ENCODE peak calls at places on chromosomes 1 and 21, in nine cellular contexts. I is sciatic nerve, L is KBM-7, A is heart left ventricle, K is GM03348, P is GDM1, R is omental fat pad, T is mesendoderm, U is NCI-H1092 treated with DMSO at 0.1 percent for 48 hours. S is an unnamed sample.

GRCh38 chr1:155006601-155007101 is 4.0 kb downstream of the ZBTB7B start:
- DNase-seq in K (no peak), L (peak; percentile 47), R (no peak), P (peak; percentile 53), T (peak; percentile 74), U (no peak), A (no peak), I (no peak), S (peak; percentile 42)

GRCh38 chr1:238438296-238439275 is 547.9 kb upstream of the ZP4 start:
- DNase-seq in I (no peak), K (no peak), P (no peak), R (no peak), U (no peak), A (no peak), T (no peak), L (no peak), S (no peak)

GRCh38 chr1:28412731-28413130 is 43.2 kb downstream of the PHACTR4 start:
- DNase-seq in T (peak; percentile 22), L (no peak), P (no peak), U (no peak), I (no peak), K (peak; percentile 18), R (no peak), A (no peak), S (no peak)

GRCh38 chr1:101652476-101652875 is 344.2 kb downstream of the OLFM3 start:
- DNase-seq in A (no peak), K (no peak), L (no peak), P (no peak), I (no peak), U (no peak), T (peak; percentile 22), R (no peak), S (no peak)

GRCh38 chr1:64171797-64172281 is 31.6 kb upstream of the UBE2U start:
- DNase-seq in U (peak; percentile 32), P (peak; percentile 17), R (no peak), I (no peak), T (peak; percentile 80), A (no peak), L (peak; percentile 61), K (peak; percentile 34), S (no peak)

GRCh38 chr1:181033128-181033798 is 520 bp upstream of the MR1 start:
- DNase-seq in K (no peak), T (no peak), A (no peak), U (no peak), P (peak; percentile 63), R (no peak), L (peak; percentile 84), I (peak; percentile 65), S (no peak)

GRCh38 chr1:55717111-55717510 is 501.9 kb upstream of the USP24 start:
- DNase-seq in K (no peak), R (no peak), P (no peak), I (no peak), L (no peak), T (no peak), A (no peak), U (no peak), S (no peak)

GRCh38 chr21:42336065-42336464 is 14.7 kb downstream of the TFF2 start:
- DNase-seq in K (no peak), U (no peak), A (no peak), L (no peak), T (peak; percentile 83), P (no peak), R (no peak), I (no peak), S (no peak)

GRCh38 chr1:16498573-16499359 is 15.3 kb downstream of the RNU1-1 start:
- DNase-seq in I (peak; percentile 94), U (peak; percentile 95), K (peak; percentile 98), T (peak; percentile 91), A (peak; percentile 95), P (peak; percentile 81), L (peak; percentile 84), R (peak; percentile 55), S (peak; percentile 87)

GRCh38 chr1:188228623-188229022 is 1399.9 kb downstream of the PLA2G4A start:
- DNase-seq in I (no peak), K (no peak), L (no peak), T (peak; percentile 2), U (no peak), A (no peak), R (no peak), P (no peak), S (no peak)

GRCh38 chr1:84303154-84303830 is 1.8 kb downstream of the SAMD13 start:
- DNase-seq in L (peak; percentile 42), P (peak; percentile 22), T (no peak), A (no peak), U (peak; percentile 72), I (no peak), R (no peak), K (no peak), S (peak; percentile 1)

GRCh38 chr1:15833069-15833679 is 14.3 kb upstream of the SPEN start:
- DNase-seq in R (no peak), I (peak; percentile 70), A (peak; percentile 68), P (peak; percentile 69), T (no peak), L (peak; percentile 92), U (no peak), K (peak; percentile 52), S (peak; percentile 83)

GRCh38 chr1:233945573-233945972 is 41.1 kb downstream of the SLC35F3 start:
- DNase-seq in T (no peak), I (no peak), P (no peak), A (no peak), K (no peak), R (no peak), L (no peak), U (no peak), S (peak; percentile 18)

GRCh38 chr1:182381962-182382819 is 9.4 kb downstream of the GLUL start:
- DNase-seq in I (no peak), P (no peak), U (no peak), K (no peak), L (no peak), T (peak; percentile 25), R (no peak), A (no peak), S (no peak)

GRCh38 chr1:201309420-201309819 is 26.1 kb downstream of the PKP1 start:
- DNase-seq in A (peak; percentile 83), L (peak; percentile 31), U (peak; percentile 90), P (no peak), K (peak; percentile 71), T (peak; percentile 98), R (no peak), I (no peak), S (peak; percentile 93)

GRCh38 chr1:200021537-200022238 is 5.8 kb upstream of the NR5A2 start:
- DNase-seq in K (no peak), P (no peak), I (no peak), U (no peak), R (no peak), L (no peak), T (no peak), A (no peak), S (no peak)

GRCh38 chr1:4172659-4173599 is 272.9 kb upstream of the C1orf174 start:
- DNase-seq in T (peak; percentile 61), I (no peak), A (no peak), R (no peak), K (no peak), U (no peak), L (peak; percentile 1), P (peak; percentile 11), S (no peak)

GRCh38 chr1:158295791-158296190 is 6.1 kb downstream of the CD1C start:
- DNase-seq in U (no peak), K (no peak), I (no peak), L (no peak), R (no peak), A (no peak), T (no peak), P (no peak), S (no peak)

GRCh38 chr1:15678578-15678977 is 5.5 kb upstream of the PLEKHM2 start:
- DNase-seq in U (no peak), R (no peak), I (no peak), A (no peak), P (no peak), T (peak; percentile 96), L (peak; percentile 58), K (peak; percentile 35), S (no peak)

GRCh38 chr21:43304206-43304605 is 122.7 kb downstream of the SIK1 start:
- DNase-seq in P (no peak), K (no peak), A (peak; percentile 40), R (no peak), T (no peak), U (no peak), I (peak; percentile 51), L (no peak), S (no peak)

GRCh38 chr1:184626076-184627011 is 128.3 kb downstream of the EDEM3 start:
- DNase-seq in K (no peak), R (no peak), U (no peak), L (no peak), A (no peak), T (no peak), I (no peak), P (no peak), S (no peak)

GRCh38 chr1:164787834-164788231 is 228.8 kb downstream of the PBX1 start:
- DNase-seq in R (no peak), P (no peak), K (no peak), T (peak; percentile 67), L (no peak), I (no peak), U (no peak), A (no peak), S (peak; percentile 80)

GRCh38 chr1:212132040-212132439 is 96.5 kb downstream of the DTL start:
- DNase-seq in R (no peak), T (no peak), K (no peak), I (no peak), U (no peak), P (no peak), A (no peak), L (no peak), S (no peak)

GRCh38 chr1:204079608-204079999 is 6.7 kb downstream of the SOX13 start:
- DNase-seq in R (no peak), A (no peak), P (no peak), I (no peak), K (no peak), L (no peak), T (peak; percentile 78), U (no peak), S (no peak)

GRCh38 chr1:206967096-206967851 is 3.0 kb downstream of the FCAMR start:
- DNase-seq in K (peak; percentile 51), U (no peak), A (no peak), L (peak; percentile 74), P (peak; percentile 36), R (no peak), T (no peak), I (no peak), S (no peak)

GRCh38 chr1:8025061-8025670 is 943 bp downstream of the ERRFI1 start:
- DNase-seq in R (no peak), L (peak; percentile 23), I (no peak), K (peak; percentile 14), T (no peak), A (no peak), P (no peak), U (peak; percentile 61), S (peak; percentile 43)

GRCh38 chr1:232528472-232529089 is 101.4 kb downstream of the SIPA1L2 start:
- DNase-seq in I (no peak), P (no peak), L (no peak), T (no peak), K (no peak), A (no peak), U (no peak), R (no peak), S (no peak)

GRCh38 chr1:53369034-53369750 is 41.3 kb upstream of the LRP8 start:
- DNase-seq in I (peak; percentile 39), T (no peak), K (no peak), R (no peak), L (no peak), P (no peak), A (no peak), U (no peak), S (no peak)